ENCODE peak calls at places on chromosomes 11 and 22, in nine cellular contexts. One of them, this sample, is unnamed.
A peak's percentile ranks its signal among the peaks of the same experiment; 100 is the strongest.

GRCh38 chr11:127451852-127452251 is 451.3 kb upstream of the KIRREL3 start:
- DNase-seq in SK-N-SH: no peak
- DNase-seq in GM23338: no peak
- DNase-seq in GM12878: no peak
- DNase-seq in Panc1: no peak
- DNase-seq in HepG2: no peak
- DNase-seq in K562: no peak
- DNase-seq in HCT116: no peak
- DNase-seq in A549: no peak
- DNase-seq in this sample: no peak

GRCh38 chr11:112248216-112248615 is 12.4 kb downstream of the PLET1 start:
- DNase-seq in GM12878: no peak
- DNase-seq in Panc1: no peak
- DNase-seq in GM23338: no peak
- DNase-seq in HCT116: no peak
- DNase-seq in A549: no peak
- DNase-seq in HepG2: no peak
- DNase-seq in SK-N-SH: no peak
- DNase-seq in K562: no peak
- DNase-seq in this sample: no peak

GRCh38 chr11:84780689-84781293 is 846.4 kb downstream of the DLG2 start:
- DNase-seq in A549: peak; percentile 30
- DNase-seq in K562: no peak
- DNase-seq in HCT116: peak; percentile 12
- DNase-seq in SK-N-SH: no peak
- DNase-seq in GM23338: peak; percentile 63
- DNase-seq in Panc1: peak; percentile 5
- DNase-seq in HepG2: peak; percentile 6
- DNase-seq in GM12878: no peak
- DNase-seq in this sample: no peak

GRCh38 chr11:18588297-18589252 is at the start of gene UEVLD:
- DNase-seq in HCT116: peak; percentile 75
- DNase-seq in Panc1: peak; percentile 30
- DNase-seq in GM12878: peak; percentile 31
- DNase-seq in HepG2: peak; percentile 81
- DNase-seq in SK-N-SH: peak; percentile 94
- DNase-seq in A549: peak; percentile 93
- DNase-seq in K562: peak; percentile 92
- DNase-seq in GM23338: peak; percentile 95
- DNase-seq in this sample: peak; percentile 80

GRCh38 chr11:2709429-2709828 is 9.6 kb upstream of the KCNQ1OT1 start:
- DNase-seq in Panc1: no peak
- DNase-seq in K562: no peak
- DNase-seq in HCT116: no peak
- DNase-seq in HepG2: no peak
- DNase-seq in SK-N-SH: no peak
- DNase-seq in GM12878: no peak
- DNase-seq in GM23338: no peak
- DNase-seq in A549: no peak
- DNase-seq in this sample: no peak

GRCh38 chr11:17979770-17980371 is 33.0 kb downstream of the SERGEF start:
- DNase-seq in HepG2: peak; percentile 31
- DNase-seq in K562: peak; percentile 64
- DNase-seq in Panc1: peak; percentile 45
- DNase-seq in GM23338: peak; percentile 81
- DNase-seq in GM12878: no peak
- DNase-seq in A549: peak; percentile 19
- DNase-seq in SK-N-SH: peak; percentile 59
- DNase-seq in HCT116: no peak
- DNase-seq in this sample: peak; percentile 8

GRCh38 chr11:72173291-72173690 is 18.6 kb upstream of the FOLR1 start:
- DNase-seq in A549: no peak
- DNase-seq in HepG2: no peak
- DNase-seq in Panc1: no peak
- DNase-seq in HCT116: no peak
- DNase-seq in K562: no peak
- DNase-seq in GM23338: no peak
- DNase-seq in SK-N-SH: no peak
- DNase-seq in GM12878: no peak
- DNase-seq in this sample: no peak

GRCh38 chr11:94583885-94584500 is 16.8 kb downstream of the PIWIL4 start:
- DNase-seq in HepG2: no peak
- DNase-seq in SK-N-SH: no peak
- DNase-seq in A549: no peak
- DNase-seq in GM23338: no peak
- DNase-seq in GM12878: peak; percentile 62
- DNase-seq in Panc1: no peak
- DNase-seq in K562: no peak
- DNase-seq in HCT116: no peak
- DNase-seq in this sample: no peak

GRCh38 chr22:37213218-37213855 is 1.1 kb upstream of the SSTR3 start:
- DNase-seq in HCT116: no peak
- DNase-seq in A549: no peak
- DNase-seq in GM12878: no peak
- DNase-seq in SK-N-SH: no peak
- DNase-seq in GM23338: no peak
- DNase-seq in Panc1: no peak
- DNase-seq in HepG2: no peak
- DNase-seq in K562: no peak
- DNase-seq in this sample: no peak

GRCh38 chr22:41915035-41915782 is at the start of gene SHISA8:
- DNase-seq in Panc1: no peak
- DNase-seq in GM23338: peak; percentile 73
- DNase-seq in GM12878: no peak
- DNase-seq in HepG2: no peak
- DNase-seq in HCT116: no peak
- DNase-seq in SK-N-SH: peak; percentile 70
- DNase-seq in A549: no peak
- DNase-seq in K562: peak; percentile 72
- DNase-seq in this sample: peak; percentile 20

GRCh38 chr11:11237433-11237832 is 115.6 kb downstream of the CSNK2A3 start:
- DNase-seq in A549: no peak
- DNase-seq in Panc1: no peak
- DNase-seq in HepG2: no peak
- DNase-seq in GM23338: peak; percentile 35
- DNase-seq in HCT116: no peak
- DNase-seq in SK-N-SH: no peak
- DNase-seq in K562: no peak
- DNase-seq in GM12878: no peak
- DNase-seq in this sample: no peak

GRCh38 chr11:78995166-78995565 is 420.5 kb upstream of the NARS2 start:
- DNase-seq in SK-N-SH: no peak
- DNase-seq in A549: no peak
- DNase-seq in K562: no peak
- DNase-seq in GM23338: no peak
- DNase-seq in GM12878: no peak
- DNase-seq in HepG2: no peak
- DNase-seq in HCT116: no peak
- DNase-seq in Panc1: no peak
- DNase-seq in this sample: no peak

DNA sequence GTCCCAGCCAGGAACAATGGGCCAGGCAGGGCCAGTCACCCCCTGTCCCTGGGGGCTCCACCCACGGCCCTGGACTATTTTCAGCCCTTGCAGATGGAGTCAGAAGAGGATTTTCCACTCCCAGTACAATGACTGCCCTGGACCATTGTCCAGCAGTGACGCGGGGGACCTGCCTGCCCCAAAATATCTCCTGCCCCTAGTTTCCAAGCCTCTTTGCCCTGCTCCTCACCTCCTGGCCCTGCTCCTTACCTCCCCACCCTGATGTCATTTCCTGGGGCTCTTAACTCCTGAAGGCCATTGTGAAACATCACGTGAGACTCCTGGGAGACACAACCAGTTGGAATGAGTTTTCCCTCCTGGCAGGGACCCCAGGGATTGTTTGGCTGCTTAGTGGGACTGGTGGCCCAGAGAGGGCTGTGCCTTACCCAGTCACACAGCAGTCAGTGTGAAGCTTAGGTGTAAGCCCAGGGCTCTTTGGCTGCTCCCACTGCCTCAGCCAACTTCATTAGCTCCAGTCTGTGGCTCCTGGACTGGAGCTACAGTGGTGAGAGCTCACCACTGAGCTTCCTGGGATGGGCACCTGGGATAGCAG is 22.2 kb downstream of the P2RY2 start:
- DNase-seq in Panc1: no peak
- DNase-seq in HepG2: no peak
- DNase-seq in K562: no peak
- DNase-seq in GM23338: no peak
- DNase-seq in A549: no peak
- DNase-seq in SK-N-SH: no peak
- DNase-seq in HCT116: no peak
- DNase-seq in GM12878: no peak
- DNase-seq in this sample: peak; percentile 29
- TF ChIP-seq REST in Panc1: no peak
- TF ChIP-seq REST in HepG2: no peak
- TF ChIP-seq REST in K562: no peak
- TF ChIP-seq REST in GM23338: no peak
- TF ChIP-seq REST in A549: no peak
- TF ChIP-seq REST in SK-N-SH: no peak
- TF ChIP-seq REST in HCT116: no peak
- TF ChIP-seq REST in GM12878: no peak
- TF ChIP-seq REST in this sample: no peak

GRCh38 chr22:46674367-46674781 is 54.2 kb downstream of the GRAMD4 start:
- DNase-seq in GM23338: no peak
- DNase-seq in A549: no peak
- DNase-seq in SK-N-SH: no peak
- DNase-seq in GM12878: no peak
- DNase-seq in Panc1: no peak
- DNase-seq in K562: no peak
- DNase-seq in HepG2: no peak
- DNase-seq in HCT116: no peak
- DNase-seq in this sample: peak; percentile 86
- TF ChIP-seq REST in GM23338: no peak
- TF ChIP-seq REST in A549: no peak
- TF ChIP-seq REST in SK-N-SH: no peak
- TF ChIP-seq REST in GM12878: no peak
- TF ChIP-seq REST in Panc1: no peak
- TF ChIP-seq REST in K562: no peak
- TF ChIP-seq REST in HepG2: no peak
- TF ChIP-seq REST in HCT116: no peak
- TF ChIP-seq REST in this sample: no peak

GRCh38 chr11:1151366-1152315 is 6.1 kb upstream of the MUC5AC start:
- DNase-seq in K562: no peak
- DNase-seq in HepG2: no peak
- DNase-seq in A549: peak; percentile 76
- DNase-seq in HCT116: no peak
- DNase-seq in GM12878: no peak
- DNase-seq in Panc1: peak; percentile 18
- DNase-seq in SK-N-SH: peak; percentile 16
- DNase-seq in GM23338: no peak
- DNase-seq in this sample: no peak
- TF ChIP-seq REST in K562: no peak
- TF ChIP-seq REST in HepG2: no peak
- TF ChIP-seq REST in A549: no peak
- TF ChIP-seq REST in HCT116: no peak
- TF ChIP-seq REST in GM12878: no peak
- TF ChIP-seq REST in Panc1: no peak
- TF ChIP-seq REST in SK-N-SH: no peak
- TF ChIP-seq REST in GM23338: no peak
- TF ChIP-seq REST in this sample: no peak

GRCh38 chr22:20424937-20425587 is 12.6 kb downstream of the SCARF2 start:
- DNase-seq in SK-N-SH: peak; percentile 75
- DNase-seq in Panc1: no peak
- DNase-seq in HepG2: no peak
- DNase-seq in K562: peak; percentile 70
- DNase-seq in GM12878: no peak
- DNase-seq in A549: peak; percentile 27
- DNase-seq in GM23338: peak; percentile 94
- DNase-seq in HCT116: no peak
- DNase-seq in this sample: no peak
- TF ChIP-seq REST in SK-N-SH: no peak
- TF ChIP-seq REST in Panc1: no peak
- TF ChIP-seq REST in HepG2: no peak
- TF ChIP-seq REST in K562: no peak
- TF ChIP-seq REST in GM12878: no peak
- TF ChIP-seq REST in A549: no peak
- TF ChIP-seq REST in GM23338: no peak
- TF ChIP-seq REST in HCT116: no peak
- TF ChIP-seq REST in this sample: no peak

GRCh38 chr11:15212876-15213275 is 98.2 kb downstream of the INSC start:
- DNase-seq in K562: no peak
- DNase-seq in GM23338: no peak
- DNase-seq in HCT116: no peak
- DNase-seq in GM12878: no peak
- DNase-seq in A549: no peak
- DNase-seq in SK-N-SH: no peak
- DNase-seq in HepG2: no peak
- DNase-seq in Panc1: no peak
- DNase-seq in this sample: peak; percentile 44

GRCh38 chr11:15213471-15214231 is 98.9 kb downstream of the INSC start:
- DNase-seq in HCT116: no peak
- DNase-seq in GM12878: no peak
- DNase-seq in A549: no peak
- DNase-seq in Panc1: no peak
- DNase-seq in GM23338: no peak
- DNase-seq in HepG2: peak; percentile 52
- DNase-seq in K562: no peak
- DNase-seq in SK-N-SH: no peak
- DNase-seq in this sample: no peak

GRCh38 chr11:15206791-15207190 is 92.1 kb downstream of the INSC start:
- DNase-seq in HCT116: no peak
- DNase-seq in HepG2: no peak
- DNase-seq in A549: no peak
- DNase-seq in GM12878: no peak
- DNase-seq in Panc1: no peak
- DNase-seq in GM23338: no peak
- DNase-seq in K562: no peak
- DNase-seq in SK-N-SH: no peak
- DNase-seq in this sample: no peak

GRCh38 chr11:15204766-15205165 is 90.0 kb downstream of the INSC start:
- DNase-seq in A549: no peak
- DNase-seq in GM12878: no peak
- DNase-seq in HCT116: no peak
- DNase-seq in K562: no peak
- DNase-seq in HepG2: no peak
- DNase-seq in Panc1: no peak
- DNase-seq in SK-N-SH: no peak
- DNase-seq in GM23338: no peak
- DNase-seq in this sample: no peak

GRCh38 chr11:15208570-15209222 is 94.0 kb downstream of the INSC start:
- DNase-seq in GM12878: no peak
- DNase-seq in GM23338: peak; percentile 90
- DNase-seq in HCT116: peak; percentile 43
- DNase-seq in HepG2: peak; percentile 52
- DNase-seq in SK-N-SH: peak; percentile 87
- DNase-seq in A549: peak; percentile 56
- DNase-seq in Panc1: peak; percentile 20
- DNase-seq in K562: peak; percentile 83
- DNase-seq in this sample: peak; percentile 17
- TF ChIP-seq REST in GM12878: no peak
- TF ChIP-seq REST in GM23338: no peak
- TF ChIP-seq REST in HCT116: no peak
- TF ChIP-seq REST in HepG2: no peak
- TF ChIP-seq REST in SK-N-SH: no peak
- TF ChIP-seq REST in A549: no peak
- TF ChIP-seq REST in Panc1: no peak
- TF ChIP-seq REST in K562: no peak
- TF ChIP-seq REST in this sample: no peak

GRCh38 chr22:39388261-39389011 is 11.1 kb upstream of the TAB1 start:
- DNase-seq in K562: peak; percentile 96
- DNase-seq in HCT116: peak; percentile 56
- DNase-seq in GM12878: no peak
- DNase-seq in SK-N-SH: peak; percentile 96
- DNase-seq in HepG2: peak; percentile 80
- DNase-seq in A549: peak; percentile 48
- DNase-seq in Panc1: no peak
- DNase-seq in GM23338: peak; percentile 99
- DNase-seq in this sample: peak; percentile 35
- TF ChIP-seq REST in K562: no peak
- TF ChIP-seq REST in HCT116: no peak
- TF ChIP-seq REST in GM12878: no peak
- TF ChIP-seq REST in SK-N-SH: no peak
- TF ChIP-seq REST in HepG2: no peak
- TF ChIP-seq REST in A549: no peak
- TF ChIP-seq REST in Panc1: no peak
- TF ChIP-seq REST in GM23338: no peak
- TF ChIP-seq REST in this sample: no peak